ENCODE peak calls at places on chromosomes 16 and 17, in ten cellular contexts. One of them, this sample, is unnamed.

GRCh38 chr17:76793775-76794174 is 55.9 kb downstream of the MFSD11 start:
- DNase-seq in IMR-90: peak; percentile 23
- DNase-seq in esophagus muscularis mucosa: no peak
- DNase-seq in spleen: peak; percentile 4
- DNase-seq in heart right ventricle: no peak
- DNase-seq in upper lobe of right lung: no peak
- DNase-seq in body of pancreas: no peak
- DNase-seq in prostate gland: no peak
- DNase-seq in H1: no peak
- DNase-seq in cardiac muscle cell: no peak
- DNase-seq in this sample: no peak

GRCh38 chr17:80113033-80113484 is 11.7 kb downstream of the GAA start:
- DNase-seq in IMR-90: no peak
- DNase-seq in esophagus muscularis mucosa: no peak
- DNase-seq in spleen: peak; percentile 67
- DNase-seq in heart right ventricle: no peak
- DNase-seq in upper lobe of right lung: no peak
- DNase-seq in body of pancreas: no peak
- DNase-seq in prostate gland: no peak
- DNase-seq in H1: no peak
- DNase-seq in cardiac muscle cell: no peak
- DNase-seq in this sample: peak; percentile 66

GRCh38 chr17:75288784-75289121 is 480 bp downstream of the SLC25A19 start:
- DNase-seq in IMR-90: no peak
- DNase-seq in esophagus muscularis mucosa: no peak
- DNase-seq in spleen: no peak
- DNase-seq in heart right ventricle: no peak
- DNase-seq in upper lobe of right lung: peak; percentile 75
- DNase-seq in body of pancreas: no peak
- DNase-seq in prostate gland: no peak
- DNase-seq in H1: no peak
- DNase-seq in cardiac muscle cell: no peak
- DNase-seq in this sample: no peak

GRCh38 chr17:48100591-48101011 is 677 bp downstream of the CBX1 start:
- DNase-seq in IMR-90: peak; percentile 58
- DNase-seq in esophagus muscularis mucosa: no peak
- DNase-seq in spleen: no peak
- DNase-seq in heart right ventricle: peak; percentile 30
- DNase-seq in upper lobe of right lung: peak; percentile 76
- DNase-seq in body of pancreas: peak; percentile 57
- DNase-seq in prostate gland: peak; percentile 57
- DNase-seq in H1: peak; percentile 71
- DNase-seq in cardiac muscle cell: peak; percentile 83
- DNase-seq in this sample: peak; percentile 74

GRCh38 chr16:66069576-66069975 is 296.9 kb upstream of the CDH5 start:
- DNase-seq in IMR-90: peak; percentile 23
- DNase-seq in esophagus muscularis mucosa: no peak
- DNase-seq in spleen: no peak
- DNase-seq in heart right ventricle: no peak
- DNase-seq in upper lobe of right lung: no peak
- DNase-seq in body of pancreas: no peak
- DNase-seq in prostate gland: no peak
- DNase-seq in H1: no peak
- DNase-seq in cardiac muscle cell: no peak
- DNase-seq in this sample: no peak

GRCh38 chr16:85924675-85925074 is 25.7 kb downstream of the IRF8 start:
- DNase-seq in IMR-90: no peak
- DNase-seq in esophagus muscularis mucosa: no peak
- DNase-seq in spleen: no peak
- DNase-seq in heart right ventricle: no peak
- DNase-seq in upper lobe of right lung: no peak
- DNase-seq in body of pancreas: no peak
- DNase-seq in prostate gland: no peak
- DNase-seq in H1: no peak
- DNase-seq in cardiac muscle cell: no peak
- DNase-seq in this sample: no peak

GRCh38 chr17:68694791-68695485 is 93.8 kb upstream of the FAM20A start:
- DNase-seq in IMR-90: no peak
- DNase-seq in esophagus muscularis mucosa: no peak
- DNase-seq in spleen: no peak
- DNase-seq in heart right ventricle: no peak
- DNase-seq in upper lobe of right lung: no peak
- DNase-seq in body of pancreas: no peak
- DNase-seq in prostate gland: no peak
- DNase-seq in H1: no peak
- DNase-seq in cardiac muscle cell: no peak
- DNase-seq in this sample: no peak

GRCh38 chr16:797120-797420 is 3.5 kb downstream of the GNG13 start:
- DNase-seq in IMR-90: no peak
- DNase-seq in esophagus muscularis mucosa: no peak
- DNase-seq in spleen: no peak
- DNase-seq in heart right ventricle: no peak
- DNase-seq in upper lobe of right lung: no peak
- DNase-seq in body of pancreas: no peak
- DNase-seq in prostate gland: no peak
- DNase-seq in H1: no peak
- DNase-seq in cardiac muscle cell: no peak
- DNase-seq in this sample: no peak

GRCh38 chr17:27321372-27321771 is 27.5 kb downstream of the WSB1 start:
- DNase-seq in IMR-90: no peak
- DNase-seq in esophagus muscularis mucosa: peak; percentile 39
- DNase-seq in spleen: no peak
- DNase-seq in heart right ventricle: no peak
- DNase-seq in upper lobe of right lung: no peak
- DNase-seq in body of pancreas: no peak
- DNase-seq in prostate gland: no peak
- DNase-seq in H1: no peak
- DNase-seq in cardiac muscle cell: no peak
- DNase-seq in this sample: no peak

GRCh38 chr17:55845385-55845784 is 94.5 kb downstream of the PCTP start:
- DNase-seq in IMR-90: peak; percentile 20
- DNase-seq in esophagus muscularis mucosa: no peak
- DNase-seq in spleen: peak; percentile 74
- DNase-seq in heart right ventricle: peak; percentile 37
- DNase-seq in upper lobe of right lung: peak; percentile 74
- DNase-seq in body of pancreas: peak; percentile 35
- DNase-seq in prostate gland: peak; percentile 20
- DNase-seq in H1: peak; percentile 38
- DNase-seq in cardiac muscle cell: peak; percentile 79
- DNase-seq in this sample: no peak

GRCh38 chr16:68272501-68273209 is 8.3 kb downstream of the SLC7A6 start:
- DNase-seq in IMR-90: no peak
- DNase-seq in esophagus muscularis mucosa: no peak
- DNase-seq in spleen: no peak
- DNase-seq in heart right ventricle: no peak
- DNase-seq in upper lobe of right lung: no peak
- DNase-seq in body of pancreas: peak; percentile 62
- DNase-seq in prostate gland: peak; percentile 20
- DNase-seq in H1: no peak
- DNase-seq in cardiac muscle cell: no peak
- DNase-seq in this sample: no peak

GRCh38 chr17:53490447-53490968 is 332.2 kb upstream of the KIF2B start:
- DNase-seq in IMR-90: no peak
- DNase-seq in esophagus muscularis mucosa: no peak
- DNase-seq in spleen: no peak
- DNase-seq in heart right ventricle: no peak
- DNase-seq in upper lobe of right lung: no peak
- DNase-seq in body of pancreas: no peak
- DNase-seq in prostate gland: no peak
- DNase-seq in H1: no peak
- DNase-seq in cardiac muscle cell: no peak
- DNase-seq in this sample: no peak

DNA sequence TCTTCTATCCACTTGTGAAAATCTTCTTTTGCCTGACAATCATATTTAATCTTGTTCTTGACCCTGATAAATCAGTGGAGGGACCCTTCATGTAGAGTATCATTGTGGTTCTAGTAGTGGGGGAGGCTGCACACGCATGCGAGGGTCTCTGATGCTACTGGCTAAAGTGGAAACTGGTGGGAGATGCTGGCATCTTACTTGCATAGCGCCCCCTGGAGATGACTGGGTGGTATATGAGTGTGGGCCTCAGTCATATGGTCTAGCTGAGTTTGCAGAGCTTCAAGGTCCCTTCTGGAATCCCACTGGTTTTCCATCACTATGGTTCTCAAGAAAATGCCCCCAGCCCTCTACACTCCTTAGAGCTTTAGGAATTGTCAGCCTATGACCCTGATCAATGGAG is 236.4 kb upstream of the AXIN2 start:
- DNase-seq in IMR-90: no peak
- DNase-seq in esophagus muscularis mucosa: no peak
- DNase-seq in spleen: no peak
- DNase-seq in heart right ventricle: no peak
- DNase-seq in upper lobe of right lung: no peak
- DNase-seq in body of pancreas: no peak
- DNase-seq in prostate gland: no peak
- DNase-seq in H1: peak; percentile 7
- DNase-seq in cardiac muscle cell: peak; percentile 19
- DNase-seq in this sample: no peak
- TF ChIP-seq CTCF in IMR-90: no peak
- TF ChIP-seq CTCF in esophagus muscularis mucosa: no peak
- TF ChIP-seq CTCF in spleen: no peak
- TF ChIP-seq CTCF in heart right ventricle: peak; percentile 29
- TF ChIP-seq CTCF in upper lobe of right lung: no peak
- TF ChIP-seq CTCF in body of pancreas: no peak
- TF ChIP-seq CTCF in prostate gland: no peak
- TF ChIP-seq CTCF in H1: peak; percentile 71
- TF ChIP-seq CTCF in cardiac muscle cell: peak; percentile 51
- TF ChIP-seq CTCF in this sample: no peak

DNA sequence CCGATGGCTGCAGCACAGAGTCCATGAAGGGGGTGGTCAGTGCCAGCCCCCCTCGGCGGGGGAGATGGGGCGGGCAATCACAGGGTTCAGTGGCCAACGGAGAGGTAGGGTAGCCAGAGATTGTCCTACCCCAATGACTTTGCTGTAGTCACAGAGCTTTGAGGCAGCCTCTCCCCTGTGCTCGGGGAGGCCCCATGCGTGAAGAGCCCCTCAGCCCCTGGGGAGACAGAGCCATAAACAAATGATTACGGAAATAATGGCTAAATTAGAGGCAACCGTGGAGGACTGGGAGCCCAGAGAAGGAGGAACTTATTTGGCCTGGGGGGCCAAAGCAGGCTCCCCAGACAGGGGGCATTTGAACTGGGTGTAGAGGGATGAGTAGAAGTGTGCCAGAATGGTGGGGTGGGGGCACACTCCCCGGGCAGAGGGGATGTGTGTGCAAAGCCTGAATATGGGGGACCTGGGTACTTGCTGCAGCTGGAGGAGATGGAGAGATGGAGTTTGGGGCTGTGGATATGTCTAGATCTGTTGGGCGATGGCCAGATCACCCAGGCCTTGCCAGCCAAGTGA is 164.8 kb downstream of the CMIP start:
- DNase-seq in IMR-90: no peak
- DNase-seq in esophagus muscularis mucosa: no peak
- DNase-seq in spleen: no peak
- DNase-seq in heart right ventricle: no peak
- DNase-seq in upper lobe of right lung: no peak
- DNase-seq in body of pancreas: no peak
- DNase-seq in prostate gland: no peak
- DNase-seq in H1: no peak
- DNase-seq in cardiac muscle cell: no peak
- DNase-seq in this sample: no peak
- H3K4me1 ChIP-seq in IMR-90: peaks cover 14% of the 10 kb centered on the region
- H3K4me1 ChIP-seq in esophagus muscularis mucosa: peaks cover 50% of the 10 kb centered on the region
- H3K4me1 ChIP-seq in spleen: peaks cover 82% of the 10 kb centered on the region
- H3K4me1 ChIP-seq in heart right ventricle: peaks cover 41% of the 10 kb centered on the region
- H3K4me1 ChIP-seq in upper lobe of right lung: peaks cover 43% of the 10 kb centered on the region
- H3K4me1 ChIP-seq in body of pancreas: peaks cover 12% of the 10 kb centered on the region
- H3K4me1 ChIP-seq in prostate gland: peaks cover 13% of the 10 kb centered on the region
- H3K4me1 ChIP-seq in H1: no peaks in the 10 kb centered on the region
- H3K4me1 ChIP-seq in cardiac muscle cell: no peaks in the 10 kb centered on the region
- H3K4me1 ChIP-seq in this sample: peaks cover 17% of the 10 kb centered on the region

DNA sequence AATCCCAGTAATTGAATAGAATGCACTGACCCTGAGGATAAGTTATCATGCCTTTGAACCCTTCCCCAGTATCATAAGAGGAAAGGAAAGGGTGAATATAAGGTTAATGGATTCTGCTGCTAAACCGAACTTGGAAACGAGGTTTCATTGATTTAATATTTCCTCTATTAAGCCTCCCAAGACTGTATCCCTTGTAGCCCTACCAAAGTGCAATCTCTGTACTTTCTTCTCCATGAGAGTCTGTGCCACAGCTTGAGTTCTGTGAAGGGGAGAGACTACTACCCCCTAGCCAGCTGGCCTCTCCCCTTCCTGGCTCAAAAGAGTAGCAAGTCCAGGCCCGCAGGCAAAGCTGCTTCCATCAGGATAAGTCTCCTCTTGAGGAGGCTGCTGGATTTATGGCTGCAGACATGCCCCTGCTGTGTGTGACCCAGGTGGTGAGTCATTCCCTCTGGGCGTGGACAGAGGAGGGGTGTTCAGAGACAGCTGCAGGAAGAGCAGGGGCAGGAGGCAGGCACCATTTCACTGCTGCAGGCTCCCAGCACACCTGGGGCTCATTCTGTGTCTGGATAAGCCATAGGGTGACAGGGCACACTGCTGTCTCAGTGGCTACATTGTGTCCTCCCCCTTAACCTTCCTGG is 58.4 kb downstream of the TOM1L2 start:
- DNase-seq in IMR-90: peak; percentile 90
- DNase-seq in esophagus muscularis mucosa: peak; percentile 93
- DNase-seq in spleen: no peak
- DNase-seq in heart right ventricle: peak; percentile 60
- DNase-seq in upper lobe of right lung: peak; percentile 70
- DNase-seq in body of pancreas: peak; percentile 75
- DNase-seq in prostate gland: peak; percentile 89
- DNase-seq in H1: peak; percentile 62
- DNase-seq in cardiac muscle cell: no peak
- DNase-seq in this sample: peak; percentile 95
- H3K27ac ChIP-seq in IMR-90: peak overlapping the region; percentile 45
- H3K27ac ChIP-seq in esophagus muscularis mucosa: no peak overlapping the region
- H3K27ac ChIP-seq in spleen: no peak overlapping the region
- H3K27ac ChIP-seq in heart right ventricle: no peak overlapping the region
- H3K27ac ChIP-seq in upper lobe of right lung: peak overlapping the region; percentile 18
- H3K27ac ChIP-seq in body of pancreas: no peak overlapping the region
- H3K27ac ChIP-seq in prostate gland: peak overlapping the region; percentile 46
- H3K27ac ChIP-seq in H1: no peak overlapping the region
- H3K27ac ChIP-seq in cardiac muscle cell: no peak overlapping the region
- H3K27ac ChIP-seq in this sample: peak overlapping the region; percentile 79

DNA sequence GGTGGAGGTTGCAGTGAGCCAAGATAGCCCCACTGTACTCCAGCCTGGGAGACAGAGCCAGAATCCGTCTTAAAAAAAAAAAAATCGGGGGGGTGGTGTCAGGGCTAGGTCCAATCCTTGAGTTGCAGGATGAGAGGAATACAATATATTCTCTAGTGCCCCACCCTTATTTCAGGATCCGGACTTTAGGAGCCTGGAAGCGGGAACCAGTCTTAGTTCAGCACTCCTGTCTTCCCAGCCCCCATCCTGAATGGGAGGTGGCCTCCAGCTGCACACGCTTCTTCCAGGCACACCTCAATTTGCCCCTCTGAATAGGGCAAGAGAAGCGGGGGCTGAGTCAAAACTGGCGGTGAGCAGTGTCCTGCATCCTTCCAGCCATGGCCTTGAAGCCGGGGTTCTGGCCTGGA is 1.6 kb downstream of the FHOD1 start:
- DNase-seq in IMR-90: no peak
- DNase-seq in esophagus muscularis mucosa: no peak
- DNase-seq in spleen: no peak
- DNase-seq in heart right ventricle: peak; percentile 73
- DNase-seq in upper lobe of right lung: no peak
- DNase-seq in body of pancreas: no peak
- DNase-seq in prostate gland: no peak
- DNase-seq in H1: no peak
- DNase-seq in cardiac muscle cell: no peak
- DNase-seq in this sample: no peak
- TF ChIP-seq CTCF in IMR-90: no peak
- TF ChIP-seq CTCF in esophagus muscularis mucosa: no peak
- TF ChIP-seq CTCF in spleen: no peak
- TF ChIP-seq CTCF in heart right ventricle: no peak
- TF ChIP-seq CTCF in upper lobe of right lung: no peak
- TF ChIP-seq CTCF in body of pancreas: no peak
- TF ChIP-seq CTCF in prostate gland: no peak
- TF ChIP-seq CTCF in H1: no peak
- TF ChIP-seq CTCF in cardiac muscle cell: no peak
- TF ChIP-seq CTCF in this sample: no peak

This sample was measured in RWPE2.